ENCODE peak calls at places on chromosomes 1 and 21, in six cellular contexts. C is K562, I is GM12891, T is GM12878, S is H1, Q is HepG2. A is an unnamed sample.

GRCh38 chr1:207619833-207620572 is 24.9 kb upstream of the CR1L start:
- DNase-seq in C (peak), I (peak), T (no peak), S (no peak), Q (peak), A (peak)

GRCh38 chr1:46186076-46186475 is 9.8 kb upstream of the P3R3URF start:
- DNase-seq in C (no peak), I (no peak), T (no peak), S (no peak), Q (no peak), A (no peak)

GRCh38 chr1:164716992-164717703 is 158.2 kb downstream of the PBX1 start:
- DNase-seq in C (no peak), I (no peak), T (no peak), S (no peak), Q (no peak), A (no peak)

GRCh38 chr1:31980835-31981782 is 32.6 kb upstream of the KHDRBS1 start:
- DNase-seq in C (no peak), I (no peak), T (peak), S (no peak), Q (no peak), A (no peak)

GRCh38 chr21:16837319-16837718 is 675.5 kb upstream of the CXADR start:
- DNase-seq in C (no peak), I (no peak), T (no peak), S (no peak), Q (no peak), A (no peak)

GRCh38 chr1:150973258-150973825 is 1.3 kb downstream of the CERS2 start:
- DNase-seq in C (no peak), I (peak), T (no peak), S (no peak), Q (no peak), A (no peak)

GRCh38 chr1:47190807-47191206 is 971 bp upstream of the PDZK1IP1 start:
- DNase-seq in C (no peak), I (no peak), T (no peak), S (no peak), Q (no peak), A (no peak)

GRCh38 chr1:110250749-110251148 is 40.6 kb downstream of the KCNC4 start:
- DNase-seq in C (no peak), I (no peak), T (no peak), S (no peak), Q (no peak), A (no peak)

GRCh38 chr1:167054946-167055630 is 35.1 kb downstream of the GPA33 start:
- DNase-seq in C (no peak), I (no peak), T (no peak), S (no peak), Q (no peak), A (no peak)

GRCh38 chr1:213783898-213784297 is 203.9 kb upstream of the PROX1 start:
- DNase-seq in C (no peak), I (no peak), T (no peak), S (no peak), Q (no peak), A (no peak)

GRCh38 chr1:43420874-43421273 is 31.2 kb downstream of the SZT2 start:
- DNase-seq in C (no peak), I (no peak), T (no peak), S (no peak), Q (no peak), A (no peak)

GRCh38 chr1:24364975-24365678 is 46.0 kb downstream of the GRHL3 start:
- DNase-seq in C (peak), I (peak), T (peak), S (no peak), Q (no peak), A (peak)

GRCh38 chr1:44672956-44673674 is 1.2 kb downstream of the TMEM53 start:
- DNase-seq in C (no peak), I (no peak), T (no peak), S (no peak), Q (no peak), A (no peak)

GRCh38 chr1:206117151-206117948 is at the start of gene AVPR1B:
- DNase-seq in C (no peak), I (peak), T (no peak), S (peak), Q (no peak), A (peak)

GRCh38 chr1:228087771-228088251 is 5.3 kb downstream of the ARF1 start:
- DNase-seq in C (no peak), I (no peak), T (no peak), S (no peak), Q (no peak), A (no peak)

GRCh38 chr1:184953600-184954219 is 20.6 kb downstream of the NIBAN1 start:
- DNase-seq in C (no peak), I (no peak), T (no peak), S (no peak), Q (no peak), A (no peak)

GRCh38 chr1:33029209-33029608 is 7.5 kb downstream of the AK2 start:
- DNase-seq in C (no peak), I (no peak), T (no peak), S (no peak), Q (no peak), A (no peak)

GRCh38 chr1:247331172-247331525 is 518 bp downstream of the ZNF496 start:
- DNase-seq in C (peak), I (peak), T (no peak), S (no peak), Q (peak), A (peak)

GRCh38 chr21:15686506-15686905 is 43.3 kb upstream of the USP25 start:
- DNase-seq in C (no peak), I (no peak), T (no peak), S (no peak), Q (no peak), A (no peak)

GRCh38 chr1:99469641-99470040 is 176.3 kb upstream of the PALMD start:
- DNase-seq in C (no peak), I (no peak), T (no peak), S (no peak), Q (no peak), A (no peak)

GRCh38 chr1:153842006-153842471 is 66.8 kb downstream of the SLC27A3 start:
- DNase-seq in C (no peak), I (no peak), T (peak), S (no peak), Q (no peak), A (no peak)

GRCh38 chr1:55747285-55747890 is 532.2 kb upstream of the USP24 start:
- DNase-seq in C (no peak), I (no peak), T (no peak), S (no peak), Q (no peak), A (no peak)

GRCh38 chr1:96863449-96863848 is 141.9 kb downstream of the PTBP2 start:
- DNase-seq in C (no peak), I (no peak), T (no peak), S (no peak), Q (no peak), A (no peak)

GRCh38 chr1:72567511-72567910 is 285.2 kb upstream of the NEGR1 start:
- DNase-seq in C (no peak), I (no peak), T (no peak), S (no peak), Q (no peak), A (no peak)

GRCh38 chr1:190478193-190479007 is 736 bp upstream of the BRINP3 start:
- DNase-seq in C (no peak), I (no peak), T (no peak), S (no peak), Q (no peak), A (no peak)

GRCh38 chr1:226579781-226580323 is 31.3 kb downstream of the STUM start:
- DNase-seq in C (no peak), I (no peak), T (no peak), S (no peak), Q (no peak), A (no peak)

GRCh38 chr1:160284220-160284781 is 632 bp downstream of the PEX19 start:
- DNase-seq in C (no peak), I (peak), T (no peak), S (no peak), Q (peak), A (peak)

GRCh38 chr1:104100079-104100478 is 350.4 kb downstream of the AMY1C start:
- DNase-seq in C (no peak), I (no peak), T (no peak), S (no peak), Q (no peak), A (no peak)

GRCh38 chr1:168441745-168442144 is 102.1 kb downstream of the XCL2 start:
- DNase-seq in C (no peak), I (no peak), T (no peak), S (no peak), Q (no peak), A (no peak)

GRCh38 chr1:21206117-21206516 is 29.4 kb upstream of the EIF4G3 start:
- DNase-seq in C (no peak), I (no peak), T (no peak), S (no peak), Q (no peak), A (no peak)
- TF ChIP-seq TAF1 in C (no peak), I (no peak), T (no peak), S (no peak), Q (no peak), A (no peak)

DNA sequence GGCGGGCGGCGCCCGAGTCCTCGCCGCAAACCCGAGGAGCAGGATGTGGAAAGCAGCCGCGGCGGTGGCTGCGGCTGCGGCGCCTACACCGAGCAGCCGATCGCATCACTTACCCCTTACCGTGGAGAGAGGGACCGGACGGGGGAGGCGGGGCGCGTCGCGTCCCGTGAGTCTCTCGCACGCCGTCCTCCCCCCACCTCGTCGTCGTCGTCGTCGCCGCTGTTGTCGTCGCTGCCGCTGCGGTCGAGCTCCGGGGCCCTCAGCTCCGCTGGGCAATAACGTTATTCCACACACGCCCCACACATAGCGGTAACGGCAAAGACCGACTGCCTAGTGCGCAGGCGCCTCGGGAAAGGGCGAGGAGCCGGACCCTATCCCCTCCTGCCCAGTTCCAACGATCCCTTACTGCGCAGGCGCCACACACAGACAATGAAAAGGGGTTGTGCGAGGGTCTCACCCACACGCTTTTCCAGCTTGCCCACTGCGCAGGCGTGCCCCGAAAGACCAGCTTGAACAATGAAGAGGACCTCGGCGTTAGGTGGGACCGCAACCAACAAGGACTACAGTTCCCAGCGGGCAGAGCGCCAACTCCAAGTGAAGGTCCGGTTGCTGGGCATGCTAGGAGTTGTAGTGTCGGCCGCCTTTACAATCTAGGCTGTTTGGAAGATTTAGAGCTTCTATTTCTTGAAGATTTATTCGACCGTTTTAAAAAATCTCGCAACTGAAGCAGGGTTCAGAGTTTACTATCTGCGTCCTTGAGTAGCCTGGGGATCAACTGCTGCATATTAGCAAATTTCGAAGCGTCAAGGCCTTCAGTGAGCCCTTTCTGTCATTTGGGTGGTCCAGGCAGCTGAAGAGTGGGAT is at the start of gene CEP170:
- DNase-seq in C (peak), I (peak), T (peak), S (peak), Q (peak), A (peak)
- TF ChIP-seq POLR2A in C (peak), I (no peak), T (peak), S (peak), Q (no peak), A (peak)

GRCh38 chr1:12099610-12100009 is 36.5 kb downstream of the TNFRSF8 start:
- DNase-seq in C (no peak), I (no peak), T (no peak), S (no peak), Q (no peak), A (no peak)

GRCh38 chr1:12098786-12099185 is 35.7 kb downstream of the TNFRSF8 start:
- DNase-seq in C (no peak), I (no peak), T (no peak), S (no peak), Q (no peak), A (no peak)

GRCh38 chr1:12095822-12096263 is 32.7 kb downstream of the TNFRSF8 start:
- DNase-seq in C (peak), I (no peak), T (no peak), S (no peak), Q (no peak), A (no peak)

GRCh38 chr1:12096615-12097014 is 33.5 kb downstream of the TNFRSF8 start:
- DNase-seq in C (no peak), I (no peak), T (no peak), S (no peak), Q (no peak), A (no peak)

GRCh38 chr1:12097321-12097720 is 34.2 kb downstream of the TNFRSF8 start:
- DNase-seq in C (no peak), I (no peak), T (no peak), S (no peak), Q (no peak), A (no peak)
- TF ChIP-seq TAF1 in C (no peak), I (no peak), T (no peak), S (no peak), Q (no peak), A (no peak)

GRCh38 chr1:15424981-15425380 is 13.3 kb upstream of the CTRC start:
- DNase-seq in C (no peak), I (no peak), T (no peak), S (no peak), Q (no peak), A (no peak)

GRCh38 chr1:15425521-15425920 is 12.7 kb upstream of the CTRC start:
- DNase-seq in C (no peak), I (no peak), T (no peak), S (no peak), Q (no peak), A (no peak)

GRCh38 chr1:15422871-15423270 is 13.2 kb downstream of the EFHD2 start:
- DNase-seq in C (no peak), I (no peak), T (no peak), S (no peak), Q (no peak), A (no peak)

GRCh38 chr1:15423355-15424077 is 13.8 kb downstream of the EFHD2 start:
- DNase-seq in C (no peak), I (no peak), T (no peak), S (no peak), Q (no peak), A (no peak)

GRCh38 chr1:15424146-15424667 is 14.0 kb upstream of the CTRC start:
- DNase-seq in C (peak), I (no peak), T (no peak), S (no peak), Q (no peak), A (no peak)
- TF ChIP-seq POLR2A in C (no peak), I (no peak), T (no peak), S (no peak), Q (no peak), A (no peak)

DNA sequence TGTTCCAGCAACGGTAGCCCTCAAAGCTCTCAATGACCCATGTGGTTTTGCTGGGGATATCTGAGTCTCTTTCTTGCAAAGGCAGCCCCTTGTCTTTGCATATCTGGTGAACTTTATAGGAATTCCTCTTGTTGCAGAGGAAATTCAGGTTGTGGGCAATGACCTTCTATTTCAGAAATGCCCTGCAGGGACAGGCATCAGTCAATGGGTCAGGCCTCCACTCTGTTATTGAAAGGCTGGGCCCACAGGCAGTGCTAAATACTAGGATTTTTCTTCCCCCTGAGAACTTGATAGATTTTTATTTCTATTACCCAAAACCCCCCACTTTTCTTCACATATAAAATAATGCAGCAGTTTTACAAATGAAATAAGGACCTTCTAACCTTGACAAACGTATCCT is 131.1 kb downstream of the TNR start:
- DNase-seq in C (no peak), I (no peak), T (no peak), S (no peak), Q (no peak), A (no peak)
- TF ChIP-seq TAF1 in C (no peak), I (no peak), T (no peak), S (no peak), Q (no peak), A (no peak)

DNA sequence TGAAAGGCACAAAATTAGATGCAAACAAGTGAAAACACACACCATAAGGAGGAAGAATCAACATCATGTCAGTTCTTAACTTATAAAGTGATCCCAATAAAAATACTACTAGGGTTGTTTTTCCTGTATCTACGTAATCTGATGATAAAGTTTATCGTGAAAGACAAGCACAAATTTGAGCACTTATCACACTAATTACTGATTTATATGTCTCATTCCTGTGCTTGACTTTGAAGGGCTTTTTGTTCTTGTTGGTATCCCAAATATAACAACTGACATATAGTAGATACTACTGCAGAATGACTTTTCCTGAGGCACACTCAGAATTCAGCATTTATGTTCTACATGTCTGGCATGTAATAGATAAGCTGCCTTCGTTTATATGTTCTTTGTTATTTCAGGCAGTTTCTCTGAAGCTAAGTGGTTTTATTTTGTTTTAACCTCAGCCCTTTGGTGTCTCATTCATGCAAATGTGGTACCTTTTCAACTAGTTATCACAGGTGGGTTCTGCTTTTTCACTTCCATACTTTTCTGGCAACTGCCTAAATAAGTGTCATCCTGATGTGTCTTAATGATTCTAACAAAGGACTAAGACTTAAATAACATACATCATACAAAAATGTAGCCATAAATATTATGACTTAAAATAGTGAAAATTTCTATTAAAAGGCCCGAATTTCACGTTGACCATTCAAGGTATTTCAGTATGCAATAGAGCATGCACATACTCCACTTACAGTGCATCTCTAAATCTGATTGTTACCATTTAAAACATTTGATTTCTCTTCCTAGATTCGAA is 73.2 kb downstream of the LRRC8C start:
- DNase-seq in C (no peak), I (no peak), T (peak), S (no peak), Q (no peak), A (no peak)
- TF ChIP-seq POLR2A in C (no peak), I (no peak), T (no peak), S (no peak), Q (no peak), A (no peak)

GRCh38 chr1:87894041-87894440 is 565.4 kb downstream of the LMO4 start:
- DNase-seq in C (no peak), I (no peak), T (no peak), S (no peak), Q (no peak), A (no peak)
- TF ChIP-seq TAF1 in C (no peak), I (no peak), T (no peak), S (no peak), Q (no peak), A (no peak)

GRCh38 chr1:2049225-2049516 is 1.0 kb upstream of the PRKCZ start:
- DNase-seq in C (no peak), I (no peak), T (no peak), S (no peak), Q (no peak), A (no peak)

GRCh38 chr1:2047749-2048729 is 2.2 kb upstream of the PRKCZ start:
- DNase-seq in C (no peak), I (no peak), T (no peak), S (no peak), Q (no peak), A (no peak)

GRCh38 chr1:2050793-2051682 is 827 bp downstream of the PRKCZ start:
- DNase-seq in C (no peak), I (no peak), T (no peak), S (no peak), Q (no peak), A (no peak)

GRCh38 chr1:2050482-2050792 is 226 bp downstream of the PRKCZ start:
- DNase-seq in C (no peak), I (no peak), T (no peak), S (no peak), Q (no peak), A (no peak)

GRCh38 chr1:2049517-2050481 is at the start of gene PRKCZ:
- DNase-seq in C (peak), I (peak), T (peak), S (peak), Q (peak), A (peak)
- TF ChIP-seq POLR2A in C (no peak), I (no peak), T (no peak), S (peak), Q (peak), A (no peak)

GRCh38 chr1:62071695-62072094 is 123.0 kb upstream of the L1TD1 start:
- DNase-seq in C (no peak), I (no peak), T (no peak), S (no peak), Q (no peak), A (no peak)

GRCh38 chr1:62068302-62068936 is 126.2 kb upstream of the L1TD1 start:
- DNase-seq in C (no peak), I (no peak), T (no peak), S (no peak), Q (no peak), A (no peak)

GRCh38 chr1:62066713-62067112 is 127.9 kb upstream of the L1TD1 start:
- DNase-seq in C (no peak), I (no peak), T (no peak), S (no peak), Q (no peak), A (no peak)

GRCh38 chr1:62070384-62071011 is 124.2 kb upstream of the L1TD1 start:
- DNase-seq in C (peak), I (no peak), T (no peak), S (no peak), Q (no peak), A (no peak)

GRCh38 chr1:62068978-62069377 is 125.7 kb upstream of the L1TD1 start:
- DNase-seq in C (no peak), I (no peak), T (no peak), S (no peak), Q (no peak), A (no peak)
- TF ChIP-seq TAF1 in C (no peak), I (no peak), T (no peak), S (no peak), Q (no peak), A (no peak)